ENCODE peak calls at places on chromosomes 7 and 10, in six cellular contexts. B is CD8-positive, alpha-beta memory T cell; G is left lung; P is colonic mucosa; K is fibroblast of lung; O is heart left ventricle. Y is an unnamed sample. For H3K27me3, the result is how much of the 10 kb centered on the place peaks cover.

GRCh38 chr7:124724516-124725192 is 40.9 kb downstream of the GPR37 start:
- DNase-seq in B (no peak), G (no peak), P (no peak), K (no peak), O (no peak), Y (no peak)

GRCh38 chr10:113187066-113187777 is 237.2 kb downstream of the TCF7L2 start:
- DNase-seq in B (no peak), G (no peak), P (no peak), K (peak), O (peak), Y (peak)

GRCh38 chr7:150428671-150429451 is 21.6 kb upstream of the GIMAP8 start:
- DNase-seq in B (no peak), G (peak), P (peak), K (peak), O (peak), Y (no peak)

GRCh38 chr7:123748171-123748733 is 551 bp downstream of the WASL start:
- DNase-seq in B (no peak), G (peak), P (peak), K (peak), O (peak), Y (peak)

GRCh38 chr10:78178397-78178796 is 144.7 kb downstream of the RPS24 start:
- DNase-seq in B (no peak), G (peak), P (no peak), K (no peak), O (no peak), Y (peak)

GRCh38 chr7:71886066-71886465 is 526.1 kb downstream of the CALN1 start:
- DNase-seq in B (no peak), G (no peak), P (no peak), K (no peak), O (no peak), Y (no peak)

GRCh38 chr10:80454526-80455460 is 683 bp downstream of the TSPAN14 start:
- DNase-seq in B (no peak), G (peak), P (peak), K (peak), O (peak), Y (peak)

GRCh38 chr10:80598951-80599350 is 61.2 kb downstream of the SH2D4B start:
- DNase-seq in B (no peak), G (no peak), P (no peak), K (no peak), O (no peak), Y (no peak)

GRCh38 chr10:44925811-44926760 is 14.9 kb downstream of the TMEM72 start:
- DNase-seq in B (no peak), G (no peak), P (no peak), K (no peak), O (peak), Y (no peak)

GRCh38 chr10:101285093-101285463 is 55.8 kb upstream of the LBX1 start:
- DNase-seq in B (no peak), G (no peak), P (no peak), K (no peak), O (no peak), Y (no peak)

GRCh38 chr7:157751951-157752673 is 415.3 kb downstream of the DNAJB6 start:
- DNase-seq in B (no peak), G (no peak), P (no peak), K (no peak), O (no peak), Y (peak)

GRCh38 chr10:69220041-69220451 is at the start of gene HKDC1:
- DNase-seq in B (no peak), G (no peak), P (no peak), K (no peak), O (no peak), Y (no peak)

GRCh38 chr7:26151953-26152781 is at the start of gene NFE2L3:
- DNase-seq in B (peak), G (peak), P (peak), K (peak), O (peak), Y (peak)

GRCh38 chr10:98292976-98293375 is 25.0 kb upstream of the LOXL4 start:
- DNase-seq in B (no peak), G (no peak), P (no peak), K (no peak), O (peak), Y (no peak)

GRCh38 chr7:47285860-47286491 is 295.9 kb downstream of the TNS3 start:
- DNase-seq in B (no peak), G (no peak), P (peak), K (no peak), O (no peak), Y (no peak)

GRCh38 chr7:24962418-24962962 is 17.5 kb downstream of the OSBPL3 start:
- DNase-seq in B (no peak), G (no peak), P (no peak), K (no peak), O (no peak), Y (no peak)

GRCh38 chr7:151013728-151014497 is 10.4 kb downstream of the ATG9B start:
- DNase-seq in B (peak), G (peak), P (peak), K (peak), O (peak), Y (peak)

GRCh38 chr10:103241262-103242011 is 4.2 kb upstream of the RPEL1 start:
- DNase-seq in B (no peak), G (peak), P (peak), K (peak), O (no peak), Y (peak)

GRCh38 chr7:88835147-88835728 is 39.7 kb upstream of the TEX47 start:
- DNase-seq in B (no peak), G (no peak), P (no peak), K (no peak), O (no peak), Y (no peak)

GRCh38 chr7:8251195-8251594 is 10.8 kb downstream of the ICA1 start:
- DNase-seq in B (no peak), G (no peak), P (no peak), K (no peak), O (no peak), Y (no peak)

GRCh38 chr10:124721295-124722052 is 22.7 kb downstream of the FAM53B start:
- DNase-seq in B (no peak), G (no peak), P (peak), K (peak), O (no peak), Y (peak)

GRCh38 chr10:43854042-43854441 is 205.4 kb upstream of the ZNF32 start:
- DNase-seq in B (no peak), G (no peak), P (no peak), K (peak), O (peak), Y (no peak)

GRCh38 chr10:119025336-119025735 is 4.2 kb upstream of the NANOS1 start:
- DNase-seq in B (no peak), G (peak), P (no peak), K (peak), O (peak), Y (peak)

GRCh38 chr7:77199008-77199966 is at the start of gene FGL2:
- DNase-seq in B (peak), G (peak), P (peak), K (peak), O (peak), Y (peak)
- H3K4me3 ChIP-seq in B (peak), G (peak), P (peak), K (peak), O (peak), Y (peak)

DNA sequence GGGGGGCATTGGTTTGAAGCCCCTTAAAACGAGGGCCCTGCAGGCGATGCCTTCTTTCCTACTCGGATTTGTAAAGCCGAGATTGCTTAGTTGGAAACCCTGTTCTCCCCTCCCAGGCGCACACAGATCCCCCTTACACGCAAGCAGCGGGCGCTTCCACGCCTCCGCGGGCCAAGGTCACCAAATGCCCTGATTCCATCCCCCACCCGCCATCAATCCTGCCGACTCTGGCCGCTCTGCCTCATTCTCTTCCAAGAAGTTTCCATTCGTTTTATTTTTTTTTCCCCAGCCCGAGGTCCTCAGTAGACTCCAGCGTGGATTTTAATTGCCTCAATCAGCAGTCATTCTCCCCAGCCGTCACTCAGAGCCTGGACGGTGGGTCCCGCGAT is 1.0 kb upstream of the GAD2 start:
- DNase-seq in B (no peak), G (no peak), P (no peak), K (no peak), O (no peak), Y (no peak)
- H3K27me3 ChIP-seq in B (under half), G (half or more), P (half or more), K (under half), O (under half), Y (under half)

GRCh38 chr7:867001-867405 is 9.4 kb upstream of the GET4 start:
- DNase-seq in B (no peak), G (no peak), P (peak), K (peak), O (peak), Y (peak)

GRCh38 chr7:867406-868188 is 8.8 kb upstream of the GET4 start:
- DNase-seq in B (no peak), G (no peak), P (peak), K (peak), O (peak), Y (peak)

GRCh38 chr7:869348-869747 is 7.0 kb upstream of the GET4 start:
- DNase-seq in B (no peak), G (no peak), P (no peak), K (no peak), O (no peak), Y (no peak)

GRCh38 chr7:865921-866320 is 10.4 kb upstream of the GET4 start:
- DNase-seq in B (no peak), G (no peak), P (no peak), K (no peak), O (no peak), Y (no peak)

DNA sequence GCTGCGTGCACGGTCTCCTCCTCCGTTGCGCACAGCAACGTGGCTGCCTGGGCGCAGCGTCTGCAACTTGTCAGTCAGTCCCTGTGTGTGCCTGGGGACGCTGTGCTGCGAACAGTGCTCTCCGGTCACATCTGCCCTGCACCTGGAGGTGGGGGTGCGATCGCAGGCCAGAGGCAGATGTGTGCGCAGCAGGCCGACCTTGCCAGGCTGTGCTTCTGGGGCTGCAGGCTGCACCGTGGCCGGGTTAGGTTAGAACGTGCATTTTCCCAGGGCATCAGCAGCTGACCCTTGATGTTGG is 8.2 kb upstream of the GET4 start:
- DNase-seq in B (no peak), G (no peak), P (no peak), K (no peak), O (no peak), Y (no peak)
- H3K27ac ChIP-seq in B (no peak), G (no peak), P (peak), K (peak), O (peak), Y (peak)

GRCh38 chr7:74454948-74455804 is 1.5 kb downstream of the GTF2IRD1 start:
- DNase-seq in B (no peak), G (no peak), P (peak), K (no peak), O (peak), Y (no peak)

GRCh38 chr7:74453321-74454011 is at the start of gene GTF2IRD1:
- DNase-seq in B (peak), G (peak), P (peak), K (peak), O (peak), Y (peak)

GRCh38 chr7:74455933-74456332 is 2.2 kb downstream of the GTF2IRD1 start:
- DNase-seq in B (no peak), G (no peak), P (no peak), K (peak), O (no peak), Y (no peak)

GRCh38 chr7:74452748-74453320 is 872 bp upstream of the GTF2IRD1 start:
- DNase-seq in B (no peak), G (no peak), P (peak), K (peak), O (no peak), Y (no peak)

GRCh38 chr7:74454059-74454947 is 597 bp downstream of the GTF2IRD1 start:
- DNase-seq in B (no peak), G (no peak), P (no peak), K (no peak), O (no peak), Y (no peak)
- H3K4me3 ChIP-seq in B (no peak), G (peak), P (peak), K (peak), O (peak), Y (peak)

GRCh38 chr10:133081636-133082035 is 6.1 kb upstream of the ADGRA1 start:
- DNase-seq in B (no peak), G (no peak), P (no peak), K (no peak), O (no peak), Y (no peak)

GRCh38 chr10:133080683-133081040 is 7.1 kb upstream of the ADGRA1 start:
- DNase-seq in B (no peak), G (no peak), P (no peak), K (no peak), O (no peak), Y (no peak)

GRCh38 chr10:133084491-133084890 is 3.2 kb upstream of the ADGRA1 start:
- DNase-seq in B (no peak), G (no peak), P (no peak), K (no peak), O (no peak), Y (no peak)

GRCh38 chr10:133083422-133084100 is 4.2 kb upstream of the ADGRA1 start:
- DNase-seq in B (no peak), G (no peak), P (no peak), K (no peak), O (no peak), Y (no peak)

DNA sequence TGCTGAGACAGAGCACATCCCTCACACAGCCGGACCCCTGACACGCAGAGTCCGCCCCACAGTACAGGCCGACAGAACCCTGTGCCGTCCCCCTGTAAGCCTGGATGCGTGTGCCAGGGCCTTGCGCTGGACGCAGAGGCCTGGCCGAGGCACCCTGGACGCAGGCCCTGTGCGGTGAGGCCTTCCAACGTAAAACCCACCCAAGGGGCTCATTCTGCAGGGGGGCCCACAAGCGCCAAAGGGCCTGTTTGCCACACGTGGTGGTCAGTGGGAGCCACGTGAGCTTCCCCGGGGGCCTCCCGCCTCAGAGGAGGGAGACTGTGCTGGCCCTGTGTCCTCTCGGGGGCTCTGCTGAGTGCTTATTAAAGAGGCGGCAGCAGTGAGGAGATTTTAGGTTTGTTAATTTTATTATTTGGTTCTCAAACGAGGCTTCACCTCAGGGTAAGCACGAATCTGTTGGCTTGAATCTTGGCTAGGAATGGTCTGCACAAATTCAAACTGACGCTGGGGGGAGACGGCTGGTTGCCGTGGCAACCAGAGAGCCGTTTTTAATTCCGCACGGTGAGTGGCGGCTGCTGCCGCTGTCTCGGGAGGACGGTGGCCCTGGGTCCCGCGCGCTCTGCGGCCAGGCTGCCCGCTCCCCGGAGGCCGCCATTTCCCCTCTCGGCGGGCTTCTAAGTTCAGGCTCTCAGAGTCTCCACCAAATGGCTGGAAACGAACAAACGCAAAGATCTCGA is 4.9 kb upstream of the ADGRA1 start:
- DNase-seq in B (no peak), G (no peak), P (no peak), K (no peak), O (no peak), Y (no peak)
- H3K27me3 ChIP-seq in B (under half), G (under half), P (under half), K (under half), O (under half), Y (under half)

DNA sequence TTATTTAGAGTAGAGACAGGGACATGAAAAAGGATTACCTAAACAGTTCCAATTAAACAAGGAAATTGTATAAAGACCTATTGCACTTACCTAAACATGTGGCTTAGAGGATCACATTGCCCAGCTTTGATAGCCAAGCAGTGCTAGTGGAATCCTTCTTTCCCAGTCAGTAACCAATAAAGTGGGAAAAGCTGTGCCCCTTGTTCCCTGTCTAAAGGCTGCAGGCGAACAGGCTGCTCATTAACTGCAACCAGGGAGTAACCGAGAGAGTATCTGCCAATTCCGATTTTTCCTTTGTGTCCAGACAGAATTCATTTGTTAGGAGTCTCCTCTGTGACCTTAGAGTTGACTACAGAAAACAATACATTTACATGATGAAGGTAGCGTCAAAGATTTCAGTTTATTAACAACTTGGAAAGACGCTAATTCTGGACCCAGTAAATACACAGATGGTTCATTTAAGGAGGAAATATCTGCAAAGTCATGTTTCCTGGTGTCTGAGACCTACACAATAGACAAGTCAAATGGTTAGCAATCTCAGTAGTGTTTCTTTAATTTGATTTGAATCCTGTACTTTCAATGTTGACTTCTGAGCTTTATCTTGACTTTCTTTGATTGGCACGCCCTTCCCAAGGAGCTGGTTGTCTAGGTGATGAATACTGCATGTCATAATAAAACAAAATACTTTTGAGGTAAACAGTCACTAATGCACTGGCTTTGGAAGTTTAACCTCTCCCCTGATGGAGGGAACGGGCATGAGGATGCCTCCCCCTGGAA is 57.3 kb upstream of the MET start:
- DNase-seq in B (no peak), G (no peak), P (no peak), K (no peak), O (no peak), Y (no peak)
- H3K27ac ChIP-seq in B (no peak), G (no peak), P (no peak), K (no peak), O (no peak), Y (no peak)

GRCh38 chr7:159142730-159143129 is 1.9 kb downstream of the VIPR2 start:
- DNase-seq in B (no peak), G (no peak), P (no peak), K (no peak), O (no peak), Y (no peak)

GRCh38 chr7:159142204-159142603 is 2.5 kb downstream of the VIPR2 start:
- DNase-seq in B (no peak), G (no peak), P (no peak), K (no peak), O (no peak), Y (no peak)

GRCh38 chr7:159144756-159145543 is at the start of gene VIPR2:
- DNase-seq in B (peak), G (no peak), P (no peak), K (no peak), O (peak), Y (no peak)

GRCh38 chr7:159145544-159145891 is 851 bp upstream of the VIPR2 start:
- DNase-seq in B (no peak), G (no peak), P (no peak), K (no peak), O (no peak), Y (no peak)

DNA sequence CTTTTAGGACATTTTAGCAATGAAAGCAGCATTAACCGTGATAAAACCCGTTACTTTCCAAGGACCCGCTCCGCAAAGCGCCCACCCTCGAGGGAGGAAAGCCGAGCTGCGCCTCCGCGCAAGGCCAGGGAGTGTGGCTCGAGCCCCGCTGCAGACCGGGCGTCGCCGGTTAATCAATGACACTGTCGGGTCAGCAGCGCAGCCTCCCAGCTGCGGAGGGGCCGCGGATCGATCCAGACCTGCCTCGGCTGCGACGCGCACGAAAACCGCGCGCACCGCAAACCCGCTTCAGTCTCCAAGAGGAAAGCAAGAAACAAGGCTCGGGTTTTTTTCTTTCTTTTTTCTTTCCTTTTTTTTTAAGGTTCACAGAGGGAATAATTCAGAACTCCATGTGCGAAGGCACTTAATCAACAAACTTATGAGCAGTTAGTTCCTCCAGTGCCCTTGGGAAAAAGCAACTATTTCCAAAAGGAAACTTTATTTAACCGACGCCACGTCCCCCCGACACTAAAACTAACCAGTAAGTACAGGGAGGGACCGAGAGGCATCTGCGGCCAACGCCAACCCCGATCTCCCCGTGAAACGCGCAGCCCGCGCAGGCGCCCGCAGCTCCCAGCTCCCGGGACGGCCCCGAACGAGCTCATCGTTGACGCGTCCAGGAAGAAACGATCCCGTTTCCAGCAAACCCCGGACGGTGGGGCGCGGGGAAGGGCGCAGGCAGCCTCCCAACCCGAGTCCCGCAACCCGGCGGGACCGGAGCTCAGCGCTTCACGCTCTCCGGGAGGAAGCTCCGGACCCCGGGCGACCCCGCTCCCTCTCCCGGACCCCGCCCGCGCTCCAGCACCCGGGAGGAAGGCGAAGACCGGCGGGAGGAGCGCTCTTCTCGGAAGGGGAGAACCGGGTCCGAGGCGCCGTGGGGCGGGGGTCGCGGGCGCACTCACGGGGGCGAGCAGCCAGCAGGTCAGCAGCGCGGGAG is 599 bp downstream of the VIPR2 start:
- DNase-seq in B (no peak), G (no peak), P (no peak), K (no peak), O (peak), Y (peak)
- H3K4me3 ChIP-seq in B (peak), G (peak), P (peak), K (no peak), O (peak), Y (peak)

Y was measured in aorta.